ENCODE peak calls at places on chromosomes 5 and 9, in nine cellular contexts. U, Z, F, Y, I, K, O, T and R are unnamed samples. For H3K4me1, the result is how much of the 10 kb centered on the place peaks cover.

GRCh38 chr5:41637869-41638268 is 127.5 kb upstream of the PLCXD3 start:
- DNase-seq in I (peak), Y (no peak), O (no peak), K (no peak), T (no peak), Z (no peak), F (no peak), U (no peak), R (no peak)

GRCh38 chr5:95424526-95424925 is 33.4 kb downstream of the FAM81B start:
- DNase-seq in I (no peak), T (no peak), U (no peak), F (no peak), Y (no peak), O (no peak), K (no peak), Z (no peak), R (no peak)

GRCh38 chr5:41193462-41194166 is 19.7 kb downstream of the C6 start:
- DNase-seq in F (peak), O (no peak), U (peak), Y (no peak), I (peak), T (no peak), K (peak), Z (no peak), R (no peak)

GRCh38 chr5:4911646-4912403 is 228.3 kb upstream of the ADAMTS16 start:
- DNase-seq in O (no peak), U (no peak), K (no peak), Y (no peak), I (no peak), T (no peak), F (no peak), Z (no peak), R (no peak)

GRCh38 chr9:88949961-88950340 is 41.3 kb upstream of the S1PR3 start:
- DNase-seq in I (no peak), O (no peak), K (no peak), F (no peak), Z (no peak), Y (no peak), U (no peak), T (no peak), R (no peak)

GRCh38 chr9:125878241-125878640 is 131.1 kb downstream of the PBX3 start:
- DNase-seq in U (no peak), T (no peak), Z (no peak), K (no peak), I (no peak), F (no peak), Y (no peak), O (no peak), R (no peak)

GRCh38 chr5:72296251-72296650 is 23.8 kb downstream of the MRPS27 start:
- DNase-seq in Z (no peak), Y (no peak), F (no peak), O (no peak), I (no peak), U (no peak), K (no peak), T (no peak), R (no peak)

GRCh38 chr5:139747583-139748504 is 47.8 kb upstream of the PSD2 start:
- DNase-seq in Z (peak), Y (peak), O (no peak), F (peak), U (peak), K (peak), I (peak), T (no peak), R (peak)

GRCh38 chr5:90158131-90158530 is 251.4 kb downstream of the CETN3 start:
- DNase-seq in Z (no peak), U (no peak), O (no peak), F (no peak), T (no peak), K (no peak), Y (no peak), I (no peak), R (no peak)

GRCh38 chr5:41649659-41650058 is 139.3 kb upstream of the PLCXD3 start:
- DNase-seq in F (no peak), U (no peak), K (no peak), I (peak), O (no peak), T (no peak), Y (no peak), Z (no peak), R (no peak)

GRCh38 chr5:10351199-10351881 is 2.2 kb upstream of the MARCHF6 start:
- DNase-seq in T (no peak), F (no peak), U (no peak), O (no peak), I (peak), Z (no peak), Y (peak), K (no peak), R (no peak)

GRCh38 chr9:113650207-113651131 is 186.9 kb downstream of the RGS3 start:
- DNase-seq in T (no peak), I (peak), O (peak), Z (no peak), U (no peak), K (no peak), Y (peak), F (no peak), R (peak)

GRCh38 chr9:85723220-85723619 is 18.5 kb downstream of the AGTPBP1 start:
- DNase-seq in T (no peak), U (peak), K (peak), F (no peak), I (no peak), Z (peak), O (no peak), Y (peak), R (peak)

GRCh38 chr9:36867241-36867640 is 166.8 kb downstream of the PAX5 start:
- DNase-seq in K (no peak), Y (no peak), O (no peak), I (no peak), F (peak), Z (no peak), T (no peak), U (no peak), R (no peak)

GRCh38 chr5:124025306-124025705 is 513.3 kb downstream of the CSNK1G3 start:
- DNase-seq in K (no peak), T (no peak), F (no peak), U (no peak), Z (no peak), I (no peak), Y (peak), O (no peak), R (peak)

GRCh38 chr5:150146862-150147579 is 8.6 kb downstream of the PDGFRB start:
- DNase-seq in U (no peak), T (no peak), K (peak), F (no peak), Z (no peak), I (no peak), Y (no peak), O (no peak), R (no peak)

GRCh38 chr5:173327948-173328895 is at the start of gene STC2:
- DNase-seq in F (no peak), Y (peak), T (peak), O (peak), Z (no peak), I (peak), U (peak), K (peak), R (peak)

GRCh38 chr9:71752352-71752751 is 16.0 kb downstream of the CEMIP2 start:
- DNase-seq in T (no peak), Z (no peak), U (no peak), F (no peak), I (no peak), K (no peak), Y (no peak), O (no peak), R (no peak)

GRCh38 chr9:71755230-71755629 is 13.1 kb downstream of the CEMIP2 start:
- DNase-seq in Z (no peak), F (no peak), Y (no peak), I (no peak), T (no peak), O (no peak), K (no peak), U (no peak), R (no peak)

GRCh38 chr9:71754151-71754550 is 14.2 kb downstream of the CEMIP2 start:
- DNase-seq in F (no peak), Y (no peak), U (no peak), T (no peak), Z (no peak), K (no peak), I (no peak), O (no peak), R (no peak)

GRCh38 chr9:71755869-71756268 is 12.4 kb downstream of the CEMIP2 start:
- DNase-seq in F (no peak), I (no peak), K (no peak), O (no peak), U (no peak), Y (no peak), Z (no peak), T (no peak), R (no peak)

DNA sequence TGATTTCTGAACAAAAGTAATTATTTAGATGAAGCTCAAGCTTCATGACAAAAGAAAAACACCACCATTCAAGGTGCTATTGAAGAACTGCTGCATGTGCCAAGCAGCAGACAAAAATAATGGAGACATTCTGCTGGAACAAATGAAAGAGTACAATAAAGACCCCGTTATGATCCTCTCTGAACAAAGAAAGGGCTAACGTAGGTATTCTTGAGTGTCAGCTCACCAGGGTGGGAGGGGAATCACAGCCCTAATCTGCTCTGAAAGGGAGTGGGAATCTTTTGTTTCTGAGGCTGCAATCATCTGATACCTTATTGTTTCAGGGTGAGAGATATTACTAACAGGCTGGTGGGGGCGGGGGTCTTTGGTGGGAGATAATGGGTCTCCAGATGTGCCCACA is 15.4 kb downstream of the CEMIP2 start:
- DNase-seq in U (no peak), T (no peak), F (no peak), I (no peak), Y (no peak), O (no peak), Z (no peak), K (no peak), R (no peak)
- H3K4me1 ChIP-seq in U (under half), T (under half), F (under half), I (under half), Y (under half), O (half or more), Z (under half), K (under half), R (under half)

GRCh38 chr5:112689510-112689909 is 48.2 kb upstream of the APC start:
- DNase-seq in F (no peak), K (no peak), Y (no peak), O (no peak), I (no peak), Z (no peak), U (no peak), T (peak), R (no peak)

GRCh38 chr5:112691758-112692157 is 45.9 kb upstream of the APC start:
- DNase-seq in I (peak), U (no peak), Y (peak), F (no peak), K (no peak), O (peak), T (no peak), Z (no peak), R (peak)

GRCh38 chr5:112691341-112691685 is 46.4 kb upstream of the APC start:
- DNase-seq in T (no peak), I (no peak), Z (no peak), K (no peak), U (no peak), Y (no peak), O (no peak), F (no peak), R (no peak)

GRCh38 chr5:112692472-112692871 is 45.2 kb upstream of the APC start:
- DNase-seq in O (no peak), Y (no peak), K (no peak), I (no peak), T (no peak), U (no peak), F (no peak), Z (no peak), R (no peak)

GRCh38 chr5:112690605-112691340 is 46.9 kb upstream of the APC start:
- DNase-seq in U (no peak), K (no peak), Z (no peak), I (no peak), Y (no peak), T (no peak), F (no peak), O (no peak), R (no peak)
- H3K4me1 ChIP-seq in U (under half), K (under half), Z (under half), I (under half), Y (under half), T (under half), F (under half), O (under half), R (under half)

DNA sequence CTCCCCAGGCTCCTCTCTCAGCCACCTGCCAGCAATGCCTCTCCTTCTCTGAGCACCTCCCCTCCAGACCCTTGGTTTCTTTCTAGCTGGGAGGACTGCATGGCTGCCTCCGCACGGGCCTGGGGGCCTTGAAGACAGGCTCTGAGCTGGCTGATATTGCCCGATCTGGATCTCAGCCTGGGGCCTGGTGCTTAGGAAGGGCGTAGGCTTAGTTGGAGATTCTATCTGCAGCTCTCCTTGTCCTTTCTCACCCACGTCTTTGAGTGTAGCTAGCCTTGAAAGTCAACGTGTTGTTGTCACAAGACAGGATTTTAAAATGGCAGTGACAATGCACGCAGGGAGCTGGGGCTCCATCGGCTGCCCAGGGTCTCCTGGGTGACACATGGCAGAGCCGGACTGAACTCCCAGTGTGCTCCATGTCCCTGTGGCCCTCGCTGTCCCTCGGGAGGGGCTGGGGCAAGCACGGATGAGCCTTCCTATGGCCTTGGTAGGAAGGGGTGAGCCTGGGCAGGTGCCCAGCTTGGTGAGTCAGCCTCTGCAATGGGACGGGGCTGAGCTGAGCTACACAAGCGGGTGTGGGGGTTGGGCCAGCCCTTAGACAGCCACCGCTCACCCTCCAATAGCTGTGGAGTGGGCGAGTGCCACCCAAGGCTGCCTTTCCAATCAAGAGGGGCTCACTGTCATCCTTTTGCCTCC is 9.4 kb downstream of the ADAMTSL2 start:
- DNase-seq in U (no peak), T (no peak), O (no peak), Z (no peak), I (no peak), K (no peak), F (no peak), Y (no peak), R (no peak)
- H3K4me1 ChIP-seq in U (under half), T (under half), O (under half), Z (under half), I (under half), K (under half), F (under half), Y (under half), R (under half)

DNA sequence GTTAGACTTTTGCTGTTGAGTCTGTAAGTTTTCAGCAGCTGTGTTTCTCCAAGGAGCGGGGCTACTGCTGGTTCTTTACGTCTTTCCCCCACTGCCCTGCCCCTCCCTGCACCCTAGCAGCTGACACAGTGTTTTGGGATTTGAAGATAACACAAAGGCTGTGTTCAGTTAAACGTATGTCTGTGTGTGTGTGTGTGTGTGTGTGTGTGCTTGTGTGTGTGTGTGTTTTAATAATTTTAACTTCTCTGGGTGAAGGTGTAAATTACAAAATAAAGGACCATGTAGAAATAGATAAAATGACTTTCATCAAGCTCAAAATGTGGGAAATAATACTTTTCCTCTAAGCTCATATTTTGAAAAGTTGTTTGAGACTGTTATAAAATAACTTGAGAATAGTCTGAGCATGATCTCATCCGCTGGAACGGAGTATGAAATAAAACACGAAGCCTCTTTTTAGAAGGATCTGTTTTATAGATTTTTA is 10.9 kb downstream of the ABL1 start:
- DNase-seq in O (peak), I (peak), F (no peak), Y (peak), K (no peak), U (no peak), T (peak), Z (no peak), R (no peak)
- H3K4me1 ChIP-seq in O (half or more), I (under half), F (under half), Y (under half), K (under half), U (under half), T (half or more), Z (under half), R (under half)

GRCh38 chr9:120396418-120396817 is 183.5 kb downstream of the CDK5RAP2 start:
- DNase-seq in Z (no peak), O (no peak), U (no peak), Y (no peak), F (no peak), T (no peak), I (no peak), K (no peak), R (no peak)
- H3K4me1 ChIP-seq in Z (under half), O (under half), U (under half), Y (under half), F (under half), T (under half), I (under half), K (under half), R (under half)

GRCh38 chr5:142421625-142422397 is 97.0 kb upstream of the SPRY4 start:
- DNase-seq in T (no peak), O (no peak), I (no peak), F (no peak), Z (no peak), Y (no peak), U (no peak), K (no peak), R (no peak)
- H3K4me1 ChIP-seq in T (under half), O (under half), I (under half), F (under half), Z (under half), Y (under half), U (under half), K (under half), R (under half)

DNA sequence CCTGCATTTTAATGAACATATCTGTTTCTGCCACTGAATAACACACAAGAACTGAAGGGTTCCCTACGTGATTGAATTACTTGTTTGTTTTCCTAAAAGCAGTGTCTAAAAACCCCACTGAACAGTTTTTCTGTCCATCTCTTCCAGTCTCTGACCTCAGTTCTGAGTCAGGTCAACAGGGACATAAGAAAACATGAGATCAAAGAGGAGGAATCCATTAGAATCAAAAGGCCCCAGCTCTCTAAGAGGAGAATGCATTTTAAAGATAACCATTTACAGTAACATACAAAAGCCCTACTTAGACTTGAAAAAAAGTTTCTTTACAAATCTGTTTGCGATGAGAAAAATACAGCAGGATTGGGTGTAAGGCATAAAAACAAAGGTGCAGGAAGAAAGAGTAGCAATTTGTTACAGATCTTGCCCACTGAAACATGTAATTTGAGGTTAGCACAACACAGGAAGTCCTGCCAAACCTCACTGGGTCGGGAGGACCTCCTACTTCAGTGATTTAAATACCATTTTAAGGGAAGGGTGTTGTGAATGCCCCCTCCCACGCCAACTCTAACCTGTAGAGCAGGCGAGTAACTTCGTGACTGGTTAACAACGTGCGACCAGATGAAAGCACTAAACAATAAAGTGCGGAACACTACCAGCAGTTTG is 1.4 kb downstream of the QSOX2 start:
- DNase-seq in K (no peak), O (no peak), Z (no peak), I (no peak), U (no peak), T (no peak), F (no peak), Y (no peak), R (no peak)
- H3K4me1 ChIP-seq in K (under half), O (under half), Z (under half), I (under half), U (under half), T (under half), F (under half), Y (under half), R (under half)

DNA sequence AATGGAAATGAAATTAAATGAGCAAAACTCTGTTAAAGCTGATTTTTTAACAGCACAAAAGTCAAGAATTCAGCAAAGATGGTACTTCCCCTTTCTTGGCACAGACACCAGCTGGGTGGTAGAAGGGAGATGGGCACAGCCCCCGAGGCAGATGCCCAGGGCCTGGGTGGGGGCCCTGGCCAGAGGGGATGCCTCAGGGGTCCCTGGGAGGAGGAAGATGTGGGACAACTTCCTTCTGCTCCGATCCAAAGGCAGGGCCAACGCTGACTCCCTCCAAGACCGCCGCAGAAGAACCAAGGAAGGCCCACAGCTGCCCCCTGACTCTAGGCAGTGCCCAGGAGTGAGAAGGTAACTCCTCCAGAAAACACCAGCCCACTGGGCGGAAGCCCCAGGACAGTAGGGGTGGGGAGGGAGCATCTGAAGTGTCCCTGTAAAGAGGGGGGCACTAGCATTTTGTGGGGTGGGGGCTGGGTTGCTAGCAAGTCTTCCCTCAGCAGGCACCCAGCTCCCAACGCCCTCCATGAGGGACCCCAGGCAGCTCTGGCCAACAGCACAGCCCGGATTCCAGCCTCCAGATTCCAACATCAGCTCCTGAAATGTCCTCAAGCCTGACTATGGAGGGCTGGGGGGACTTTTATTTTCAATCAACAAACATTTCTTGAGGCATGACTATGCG is 4.9 kb downstream of the NACC2 start:
- DNase-seq in T (no peak), Y (no peak), F (peak), K (peak), Z (no peak), I (no peak), O (no peak), U (peak), R (no peak)
- H3K4me1 ChIP-seq in T (under half), Y (under half), F (under half), K (half or more), Z (under half), I (under half), O (under half), U (under half), R (under half)